ENCODE peak calls at places on chromosomes 13 and 19, in seven cellular contexts. B is neuronal stem cell, A is A549, X is pancreas, G is upper lobe of right lung, Q is psoas muscle, J is lung. M is an unnamed sample. For H3K4me1, the result is how much of the 10 kb centered on the place peaks cover.

GRCh38 chr13:112897956-112898785 is 70.8 kb upstream of the MCF2L start:
- DNase-seq in B (no peak), A (no peak), X (peak), G (no peak), Q (no peak), J (no peak), M (no peak)

GRCh38 chr13:45337803-45338202 is 3.2 kb downstream of the TPT1 start:
- DNase-seq in B (no peak), A (no peak), X (no peak), G (no peak), Q (no peak), J (no peak), M (no peak)

GRCh38 chr13:27403727-27404385 is 20.6 kb upstream of the GTF3A start:
- DNase-seq in B (no peak), A (no peak), X (no peak), G (no peak), Q (no peak), J (no peak), M (no peak)

GRCh38 chr19:7637374-7638256 is 705 bp downstream of the STXBP2 start:
- DNase-seq in B (no peak), A (peak), X (no peak), G (peak), Q (peak), J (peak), M (no peak)

GRCh38 chr13:25783480-25784081 is 268.2 kb downstream of the SHISA2 start:
- DNase-seq in B (no peak), A (no peak), X (no peak), G (no peak), Q (no peak), J (no peak), M (no peak)

GRCh38 chr13:113034451-113035208 is 65.6 kb downstream of the MCF2L start:
- DNase-seq in B (peak), A (peak), X (no peak), G (no peak), Q (peak), J (peak), M (no peak)

GRCh38 chr19:33459220-33459619 is 62.4 kb downstream of the PEPD start:
- DNase-seq in B (no peak), A (no peak), X (no peak), G (no peak), Q (no peak), J (no peak), M (no peak)

GRCh38 chr13:24073657-24074056 is 86.9 kb upstream of the SPATA13 start:
- DNase-seq in B (no peak), A (no peak), X (no peak), G (no peak), Q (no peak), J (no peak), M (no peak)

GRCh38 chr19:48966541-48967345 is 1.6 kb downstream of the FTL start:
- DNase-seq in B (no peak), A (no peak), X (no peak), G (no peak), Q (no peak), J (no peak), M (no peak)

GRCh38 chr19:46474211-46474610 is 2.8 kb upstream of the PNMA8A start:
- DNase-seq in B (no peak), A (no peak), X (no peak), G (peak), Q (no peak), J (no peak), M (no peak)

GRCh38 chr13:28754698-28755545 is 36.2 kb upstream of the SLC46A3 start:
- DNase-seq in B (no peak), A (no peak), X (no peak), G (no peak), Q (no peak), J (peak), M (no peak)

GRCh38 chr13:39571502-39572092 is 31.4 kb downstream of the LHFPL6 start:
- DNase-seq in B (no peak), A (no peak), X (no peak), G (no peak), Q (no peak), J (no peak), M (no peak)

GRCh38 chr19:3665681-3666544 is 34.4 kb downstream of the PIP5K1C start:
- DNase-seq in B (peak), A (peak), X (peak), G (peak), Q (peak), J (peak), M (peak)

GRCh38 chr13:71828117-71828516 is 38.9 kb downstream of the DACH1 start:
- DNase-seq in B (no peak), A (no peak), X (no peak), G (no peak), Q (no peak), J (no peak), M (peak)

GRCh38 chr13:73060251-73061160 is 1.7 kb downstream of the KLF5 start:
- DNase-seq in B (peak), A (no peak), X (peak), G (no peak), Q (peak), J (no peak), M (no peak)

GRCh38 chr13:27415116-27415515 is 9.3 kb upstream of the GTF3A start:
- DNase-seq in B (no peak), A (no peak), X (no peak), G (no peak), Q (no peak), J (no peak), M (no peak)

DNA sequence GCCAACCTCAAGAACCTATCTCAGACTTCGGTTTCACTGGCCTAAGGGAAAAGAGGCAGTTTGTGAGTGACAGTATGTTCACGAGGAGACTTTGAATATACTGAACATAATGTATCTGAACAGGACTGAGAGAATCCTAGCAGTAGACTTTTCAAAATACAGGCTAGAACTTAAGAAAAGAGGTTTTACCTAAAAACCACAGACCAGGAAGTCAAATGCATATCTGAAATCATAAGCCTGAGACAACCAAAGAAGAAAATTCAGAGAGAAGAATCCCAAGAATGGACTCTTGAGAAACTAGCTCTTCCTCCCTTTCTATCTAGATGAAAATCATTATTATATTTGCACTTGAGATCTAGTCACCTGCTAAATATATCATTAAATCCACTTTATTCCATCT is 17.6 kb downstream of the MYCBP2 start:
- DNase-seq in B (no peak), A (no peak), X (no peak), G (no peak), Q (no peak), J (no peak), M (no peak)
- H3K27ac ChIP-seq in B (no peak), A (no peak), X (no peak), G (no peak), Q (no peak), J (no peak), M (no peak)

GRCh38 chr19:2225415-2226050 is 10.6 kb downstream of the PLEKHJ1 start:
- DNase-seq in B (no peak), A (no peak), X (no peak), G (no peak), Q (no peak), J (no peak), M (no peak)
- H3K4me1 ChIP-seq in B (under half), A (under half), X (under half), G (under half), Q (under half), J (under half), M (under half)

GRCh38 chr13:44270153-44270552 is 103.5 kb upstream of the SERP2 start:
- DNase-seq in B (no peak), A (no peak), X (no peak), G (no peak), Q (no peak), J (no peak), M (no peak)

GRCh38 chr13:44273216-44273615 is 100.4 kb upstream of the SERP2 start:
- DNase-seq in B (no peak), A (no peak), X (no peak), G (no peak), Q (no peak), J (no peak), M (no peak)

GRCh38 chr13:44272692-44273091 is 100.9 kb upstream of the SERP2 start:
- DNase-seq in B (no peak), A (no peak), X (no peak), G (no peak), Q (no peak), J (no peak), M (no peak)

GRCh38 chr13:44271031-44271433 is 102.6 kb upstream of the SERP2 start:
- DNase-seq in B (no peak), A (no peak), X (no peak), G (no peak), Q (no peak), J (no peak), M (no peak)

GRCh38 chr13:44271915-44272341 is 101.7 kb upstream of the SERP2 start:
- DNase-seq in B (no peak), A (no peak), X (no peak), G (no peak), Q (peak), J (no peak), M (no peak)
- H3K27ac ChIP-seq in B (no peak), A (peak), X (no peak), G (peak), Q (peak), J (peak), M (no peak)

GRCh38 chr19:39795001-39795400 is 16.3 kb downstream of the LEUTX start:
- DNase-seq in B (no peak), A (no peak), X (no peak), G (no peak), Q (no peak), J (no peak), M (no peak)
- H3K4me1 ChIP-seq in B (under half), A (under half), X (under half), G (under half), Q (under half), J (under half), M (under half)